ENCODE peak calls at places on chromosomes 12 and 14, in five cellular contexts. L is dorsolateral prefrontal cortex, I is aorta, V is cardiac fibroblast, X is fibroblast of mammary gland. P is an unnamed sample.

GRCh38 chr14:103723176-103724081 is 7.8 kb downstream of the ZFYVE21 start:
- DNase-seq in X (no peak), L (no peak), V (no peak), I (peak), P (no peak)

GRCh38 chr14:75831971-75832370 is 149.8 kb downstream of the TGFB3 start:
- DNase-seq in I (no peak), V (peak), X (peak), L (no peak), P (no peak)

GRCh38 chr14:75979641-75980422 is 2.0 kb downstream of the TGFB3 start:
- DNase-seq in I (no peak), L (peak), V (no peak), X (peak), P (no peak)

GRCh38 chr12:66002812-66003211 is 127.7 kb downstream of the LLPH start:
- DNase-seq in X (no peak), L (no peak), V (peak), I (no peak), P (no peak)

GRCh38 chr12:130449291-130449690 is 111.6 kb downstream of the PIWIL1 start:
- DNase-seq in X (no peak), L (no peak), I (no peak), V (no peak), P (no peak)

GRCh38 chr12:54206807-54207206 is 18.0 kb upstream of the SMUG1 start:
- DNase-seq in I (no peak), L (no peak), V (no peak), X (no peak), P (no peak)

GRCh38 chr12:123519151-123520001 is 14.1 kb downstream of the RILPL1 start:
- DNase-seq in L (peak), V (peak), X (peak), I (peak), P (no peak)

GRCh38 chr12:3353621-3354020 is 137.4 kb upstream of the PRMT8 start:
- DNase-seq in I (no peak), L (no peak), V (no peak), X (no peak), P (no peak)

GRCh38 chr14:59511916-59512530 is 27.7 kb downstream of the JKAMP start:
- DNase-seq in V (peak), X (no peak), I (no peak), L (no peak), P (peak)

GRCh38 chr12:64782181-64782580 is 23.0 kb upstream of the GNS start:
- DNase-seq in V (no peak), I (no peak), X (no peak), L (no peak), P (no peak)

GRCh38 chr12:42862055-42862454 is 272.5 kb upstream of the PRICKLE1 start:
- DNase-seq in I (no peak), X (no peak), V (no peak), L (no peak), P (no peak)

GRCh38 chr12:93873561-93873960 is 196.4 kb downstream of the CRADD start:
- DNase-seq in L (no peak), X (no peak), V (no peak), I (no peak), P (no peak)

GRCh38 chr12:41604830-41605229 is 416.7 kb downstream of the PDZRN4 start:
- DNase-seq in I (no peak), V (no peak), X (no peak), L (no peak), P (no peak)

GRCh38 chr12:28536088-28536487 is 345.8 kb downstream of the CCDC91 start:
- DNase-seq in V (peak), I (no peak), L (no peak), X (peak), P (no peak)